ENCODE peak calls at places on chromosomes 5 and 9, in five cellular contexts. L is HCT116, M is HepG2, K is K562, E is GM12878. V is an unnamed sample.

GRCh38 chr5:126490167-126490937 is 67.1 kb downstream of the GRAMD2B start:
- DNase-seq in L (no peak), M (no peak), K (no peak), E (no peak), V (peak)

GRCh38 chr9:133449760-133450159 is 10.0 kb upstream of the CACFD1 start:
- DNase-seq in L (peak), M (peak), K (no peak), E (no peak), V (no peak)

GRCh38 chr9:21801683-21802417 is 586 bp upstream of the MTAP start:
- DNase-seq in L (peak), M (peak), K (no peak), E (no peak), V (peak)

GRCh38 chr9:14314929-14315753 is 1.2 kb upstream of the NFIB start:
- DNase-seq in L (no peak), M (peak), K (peak), E (no peak), V (peak)

GRCh38 chr9:135920973-135921585 is 13.7 kb upstream of the CAMSAP1 start:
- DNase-seq in L (no peak), M (no peak), K (no peak), E (no peak), V (no peak)

GRCh38 chr5:1034421-1034905 is 25.9 kb downstream of the NKD2 start:
- DNase-seq in L (no peak), M (no peak), K (no peak), E (no peak), V (no peak)

GRCh38 chr5:67677422-67677970 is 480.9 kb upstream of the CD180 start:
- DNase-seq in L (no peak), M (no peak), K (no peak), E (no peak), V (peak)

GRCh38 chr5:136501133-136501532 is 135.8 kb upstream of the TRPC7 start:
- DNase-seq in L (no peak), M (no peak), K (no peak), E (no peak), V (no peak)

GRCh38 chr9:3962467-3962866 is 337.4 kb downstream of the GLIS3 start:
- DNase-seq in L (no peak), M (peak), K (no peak), E (no peak), V (no peak)

GRCh38 chr9:132018957-132019405 is 60.7 kb downstream of the MED27 start:
- DNase-seq in L (no peak), M (no peak), K (no peak), E (no peak), V (no peak)

GRCh38 chr9:77987104-77987656 is 44.4 kb downstream of the GNAQ start:
- DNase-seq in L (no peak), M (no peak), K (peak), E (no peak), V (no peak)

GRCh38 chr9:69027355-69028097 is 8.0 kb upstream of the FXN start:
- DNase-seq in L (peak), M (peak), K (peak), E (peak), V (peak)

GRCh38 chr5:56183507-56183906 is 49.6 kb downstream of the ANKRD55 start:
- DNase-seq in L (peak), M (peak), K (no peak), E (no peak), V (no peak)

GRCh38 chr5:143016777-143017374 is 246.7 kb downstream of the ARHGAP26 start:
- DNase-seq in L (no peak), M (no peak), K (peak), E (no peak), V (peak)

GRCh38 chr5:141326088-141326854 is 4.0 kb upstream of the PCDHGA1 start:
- DNase-seq in L (no peak), M (peak), K (peak), E (no peak), V (peak)

GRCh38 chr9:121441163-121441562 is 58.5 kb downstream of the GGTA1 start:
- DNase-seq in L (no peak), M (no peak), K (no peak), E (no peak), V (no peak)

GRCh38 chr9:121449786-121450185 is 49.9 kb downstream of the GGTA1 start:
- DNase-seq in L (no peak), M (no peak), K (no peak), E (no peak), V (no peak)

GRCh38 chr9:121447341-121447834 is 52.3 kb downstream of the GGTA1 start:
- DNase-seq in L (no peak), M (no peak), K (no peak), E (no peak), V (no peak)

GRCh38 chr9:121450241-121450640 is 49.4 kb downstream of the GGTA1 start:
- DNase-seq in L (no peak), M (no peak), K (no peak), E (no peak), V (no peak)

DNA sequence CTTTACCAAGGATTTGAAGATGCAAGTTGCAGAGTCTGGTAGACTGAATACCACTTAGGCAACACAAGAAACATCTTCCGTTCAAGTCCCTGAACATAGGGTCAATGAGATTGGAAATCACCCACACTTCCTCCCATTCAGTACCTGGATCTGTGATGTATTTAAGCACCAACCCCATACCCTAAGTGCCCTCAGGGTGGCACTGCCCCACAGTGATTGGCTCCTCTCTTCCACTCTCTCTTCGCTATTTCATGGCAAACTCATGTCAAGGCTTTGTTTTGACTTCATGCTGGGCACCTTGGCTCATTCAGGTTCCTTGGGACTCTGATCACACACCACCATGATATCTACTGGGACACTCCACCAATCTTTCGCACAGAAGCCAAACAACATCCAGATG is 53.7 kb downstream of the GGTA1 start:
- DNase-seq in L (peak), M (no peak), K (no peak), E (no peak), V (peak)
- TF ChIP-seq REST in L (no peak), M (no peak), K (no peak), E (no peak), V (no peak)

GRCh38 chr5:139761501-139761900 is 34.1 kb upstream of the PSD2 start:
- DNase-seq in L (no peak), M (no peak), K (no peak), E (no peak), V (no peak)
- TF ChIP-seq EZH2 in L (no peak), M (no peak), K (no peak), E (no peak), V (no peak)

DNA sequence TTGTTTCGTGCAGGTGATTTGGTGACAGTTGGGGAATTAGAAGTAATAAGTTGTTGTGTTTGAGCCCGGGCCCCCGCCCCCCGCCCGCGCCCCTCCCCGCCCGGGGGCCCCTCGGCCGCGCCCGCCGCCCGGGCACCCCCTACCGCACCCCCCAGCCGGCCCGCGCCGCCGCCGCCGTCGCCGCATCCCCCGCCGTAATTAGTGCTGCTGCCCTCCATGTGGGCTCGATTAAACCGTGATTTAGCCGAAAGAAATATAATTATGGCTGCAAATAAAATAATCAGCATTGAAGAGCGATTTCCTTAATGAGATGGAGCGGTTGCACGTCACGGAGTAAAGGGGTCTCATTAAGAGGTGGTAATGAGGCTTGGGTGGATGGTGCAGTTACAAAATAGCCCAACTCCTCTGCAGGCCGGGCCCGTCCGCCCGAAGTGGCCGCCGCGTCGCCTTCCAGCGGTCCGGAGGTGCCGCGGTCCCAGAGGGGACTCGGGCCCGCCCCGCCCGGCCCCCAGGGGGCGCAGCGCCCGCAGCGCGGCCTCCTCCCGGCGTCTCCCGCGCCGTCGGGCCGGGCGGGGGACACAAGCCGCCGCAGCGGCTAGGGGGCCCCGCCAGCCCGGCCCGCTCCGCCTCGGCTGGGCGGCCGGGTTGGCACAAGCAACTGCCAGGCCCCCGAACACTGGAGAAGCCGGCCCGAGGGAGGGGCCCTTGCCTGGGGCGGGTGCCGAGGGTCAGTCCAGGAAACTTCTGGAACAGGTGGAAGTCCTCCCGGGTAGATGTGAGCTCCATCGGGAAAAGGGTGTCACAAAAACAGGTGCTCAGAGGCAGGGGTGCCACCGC is 6.9 kb upstream of the OTP start:
- DNase-seq in L (peak), M (peak), K (peak), E (no peak), V (peak)
- TF ChIP-seq REST in L (no peak), M (no peak), K (no peak), E (no peak), V (no peak)

GRCh38 chr5:115961413-115962238 is 649 bp upstream of the LVRN start:
- DNase-seq in L (no peak), M (no peak), K (no peak), E (no peak), V (peak)
- TF ChIP-seq EZH2 in L (no peak), M (no peak), K (no peak), E (peak), V (peak)